ENCODE peak calls at places on chromosome 4, in four cellular contexts. V is MV-4-11; O is activated T-helper 1 cell treated with anti-CD3 and anti-CD28 coated beads, Interleukin-12 subunit alpha, Interleukin-12 subunit beta, Interleukin-2, Interleukin-4 antibody, amounts not matched to agents 30 ng/mL and 10 ng/mL and 1 ng/mL, durations not matched to agents 14 hours and 24 hours and 36 hours; A is right cardiac atrium. I is an unnamed sample.

GRCh38 chr4:6493668-6494304 is 21.4 kb upstream of the PPP2R2C start:
- DNase-seq in V (no peak), O (no peak), A (no peak), I (peak)

GRCh38 chr4:46937493-46937892 is 28.4 kb upstream of the COX7B2 start:
- DNase-seq in V (peak), O (no peak), A (no peak), I (peak)

GRCh38 chr4:120801171-120801758 is 121.3 kb downstream of the PRDM5 start:
- DNase-seq in V (no peak), O (no peak), A (peak), I (peak)

GRCh38 chr4:100208964-100209363 is 18.7 kb upstream of the DDIT4L start:
- DNase-seq in V (peak), O (peak), A (no peak), I (no peak)

GRCh38 chr4:83241132-83241531 is 43.5 kb downstream of the COQ2 start:
- DNase-seq in V (no peak), O (no peak), A (no peak), I (no peak)

GRCh38 chr4:2363056-2363719 is 55.3 kb downstream of the ZFYVE28 start:
- DNase-seq in V (peak), O (no peak), A (no peak), I (no peak)

GRCh38 chr4:99683913-99684312 is 26.3 kb upstream of the C4orf54 start:
- DNase-seq in V (no peak), O (no peak), A (no peak), I (no peak)

GRCh38 chr4:41857225-41857624 is 78.0 kb upstream of the TMEM33 start:
- DNase-seq in V (no peak), O (no peak), A (no peak), I (no peak)

GRCh38 chr4:26779224-26779623 is 81.4 kb upstream of the STIM2 start:
- DNase-seq in V (no peak), O (no peak), A (no peak), I (peak)

GRCh38 chr4:11158971-11159370 is 269.7 kb downstream of the HS3ST1 start:
- DNase-seq in V (peak), O (no peak), A (no peak), I (no peak)

GRCh38 chr4:161829631-161830030 is 334.2 kb downstream of the FSTL5 start:
- DNase-seq in V (no peak), O (no peak), A (no peak), I (no peak)

GRCh38 chr4:150302553-150302952 is 224.3 kb downstream of the DCLK2 start:
- DNase-seq in V (peak), O (peak), A (no peak), I (peak)